ENCODE peak calls at places on chromosomes 2 and 18, in four cellular contexts. N is SK-N-SH, X is Peyer's patch, W is uterus. L is an unnamed sample. For H3K36me3 and H3K4me1, the result is how much of the 10 kb centered on the place peaks cover.

GRCh38 chr2:160984426-160985077 is 175.7 kb upstream of the TANK start:
- DNase-seq in N (no peak), X (no peak), W (no peak), L (no peak)

GRCh38 chr2:217360111-217360510 is 500.2 kb upstream of the TNP1 start:
- DNase-seq in N (no peak), X (no peak), W (no peak), L (no peak)

GRCh38 chr2:20698916-20699613 is 32.1 kb downstream of the GDF7 start:
- DNase-seq in N (no peak), X (no peak), W (no peak), L (no peak)

GRCh38 chr2:131520526-131520925 is 7.2 kb upstream of the CCDC74A start:
- DNase-seq in N (no peak), X (peak), W (no peak), L (peak)

GRCh38 chr2:37230581-37230980 is 815 bp downstream of the CEBPZ start:
- DNase-seq in N (peak), X (no peak), W (no peak), L (no peak)

GRCh38 chr2:44271296-44271695 is 4.0 kb upstream of the SLC3A1 start:
- DNase-seq in N (no peak), X (no peak), W (no peak), L (no peak)

GRCh38 chr2:19885791-19886190 is 16.0 kb downstream of the TTC32 start:
- DNase-seq in N (no peak), X (no peak), W (no peak), L (no peak)

GRCh38 chr2:120791961-120792295 is 56.3 kb downstream of the GLI2 start:
- DNase-seq in N (no peak), X (no peak), W (no peak), L (no peak)

GRCh38 chr2:200484934-200485333 is 24.9 kb downstream of the KCTD18 start:
- DNase-seq in N (no peak), X (no peak), W (no peak), L (no peak)

GRCh38 chr18:2920546-2921343 is 73.9 kb downstream of the EMILIN2 start:
- DNase-seq in N (no peak), X (peak), W (peak), L (no peak)
- H3K36me3 ChIP-seq in N (half or more), X (under half), W (under half), L (under half)

GRCh38 chr2:26521054-26521912 is 43.4 kb upstream of the OTOF start:
- DNase-seq in N (peak), X (no peak), W (no peak), L (no peak)
- TF ChIP-seq CTCF in N (peak), X (peak), W (no peak), L (no peak)

GRCh38 chr2:170206246-170206645 is 28.3 kb downstream of the MYO3B start:
- DNase-seq in N (no peak), X (no peak), W (no peak), L (no peak)

GRCh38 chr2:170207901-170208300 is 30.0 kb downstream of the MYO3B start:
- DNase-seq in N (no peak), X (no peak), W (no peak), L (no peak)

GRCh38 chr2:170206805-170207407 is 29.0 kb downstream of the MYO3B start:
- DNase-seq in N (no peak), X (no peak), W (no peak), L (no peak)

GRCh38 chr2:170212625-170213280 is 34.8 kb downstream of the MYO3B start:
- DNase-seq in N (no peak), X (no peak), W (no peak), L (no peak)

GRCh38 chr2:170208967-170209366 is 31.0 kb downstream of the MYO3B start:
- DNase-seq in N (no peak), X (no peak), W (no peak), L (no peak)
- H3K4me1 ChIP-seq in N (under half), X (under half), W (under half), L (under half)

GRCh38 chr2:1633936-1634587 is 110.3 kb downstream of the PXDN start:
- DNase-seq in N (no peak), X (no peak), W (no peak), L (no peak)
- H3K36me3 ChIP-seq in N (half or more), X (under half), W (under half), L (under half)

GRCh38 chr2:26395394-26395793 is 6.3 kb upstream of the DRC1 start:
- DNase-seq in N (peak), X (no peak), W (no peak), L (no peak)
- TF ChIP-seq CTCF in N (no peak), X (no peak), W (no peak), L (no peak)

DNA sequence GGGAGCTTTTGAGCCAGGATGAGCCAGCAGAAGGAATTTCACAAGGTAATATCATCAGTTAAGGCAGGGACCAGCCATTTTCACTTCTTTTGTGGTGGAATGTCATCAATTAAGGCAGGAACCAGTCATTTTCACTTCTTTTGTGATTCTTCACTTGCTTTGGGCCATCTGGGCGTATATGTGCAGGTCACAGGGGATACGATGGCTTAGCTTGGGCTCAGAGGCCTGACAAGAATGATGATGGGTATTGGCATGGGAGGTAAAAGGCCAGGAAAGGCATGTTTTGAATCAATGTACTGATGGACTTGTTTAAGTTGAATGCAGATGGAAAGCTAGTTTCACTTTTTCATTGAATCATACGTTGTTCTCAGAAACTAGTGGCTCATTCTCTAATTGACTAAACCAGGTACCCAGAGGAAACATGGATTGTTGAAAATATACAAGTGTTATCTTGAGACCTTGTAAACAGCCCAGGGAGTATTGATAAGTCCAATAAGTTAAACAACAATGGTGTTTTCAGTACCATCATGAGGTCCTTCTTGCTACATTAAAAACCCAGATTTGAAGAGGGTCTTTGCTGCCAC is 1672.5 kb upstream of the DDX18 start:
- DNase-seq in N (no peak), X (no peak), W (no peak), L (no peak)
- H3K4me1 ChIP-seq in N (under half), X (under half), W (under half), L (under half)

GRCh38 chr2:9403924-9404323 is 19.4 kb downstream of the ITGB1BP1 start:
- DNase-seq in N (no peak), X (no peak), W (no peak), L (no peak)
- H3K36me3 ChIP-seq in N (half or more), X (under half), W (under half), L (under half)